ENCODE peak calls at places on chromosomes 4 and X, in four cellular contexts. I, R, T and D are unnamed samples.

GRCh38 chr4:101321481-101322042 is 25.8 kb downstream of the PPP3CA start:
- DNase-seq in T (no peak), I (no peak), R (no peak), D (no peak)

GRCh38 chr4:175622887-175623286 is 189.2 kb downstream of the GPM6A start:
- DNase-seq in R (no peak), I (no peak), T (no peak), D (no peak)

GRCh38 chr4:124111922-124112321 is 600.6 kb downstream of the ANKRD50 start:
- DNase-seq in R (no peak), I (no peak), T (no peak), D (peak)

GRCh38 chrX:67351411-67351810 is 192.4 kb upstream of the AR start:
- DNase-seq in T (no peak), I (no peak), R (no peak), D (no peak)

GRCh38 chr4:150119492-150119891 is 41.2 kb downstream of the DCLK2 start:
- DNase-seq in I (no peak), T (no peak), R (no peak), D (no peak)

GRCh38 chr4:184252136-184253071 is 34.7 kb upstream of the ENPP6 start:
- DNase-seq in I (no peak), T (no peak), R (no peak), D (no peak)

GRCh38 chr4:187301923-187302322 is 578.3 kb upstream of the FAT1 start:
- DNase-seq in R (no peak), T (no peak), I (no peak), D (no peak)

GRCh38 chrX:103941201-103941975 is 21.0 kb upstream of the TMSB15B start:
- DNase-seq in T (no peak), I (no peak), R (no peak), D (peak)

GRCh38 chrX:48521353-48522243 is at the start of gene EBP:
- DNase-seq in R (peak), I (peak), T (peak), D (peak)

GRCh38 chrX:48523682-48524081 is 2.1 kb downstream of the EBP start:
- DNase-seq in R (no peak), T (no peak), I (no peak), D (no peak)

GRCh38 chrX:48520455-48520854 is 1.2 kb upstream of the EBP start:
- DNase-seq in I (no peak), T (no peak), R (no peak), D (no peak)

GRCh38 chrX:48520976-48521352 is 644 bp upstream of the EBP start:
- DNase-seq in R (no peak), I (no peak), T (no peak), D (peak)

DNA sequence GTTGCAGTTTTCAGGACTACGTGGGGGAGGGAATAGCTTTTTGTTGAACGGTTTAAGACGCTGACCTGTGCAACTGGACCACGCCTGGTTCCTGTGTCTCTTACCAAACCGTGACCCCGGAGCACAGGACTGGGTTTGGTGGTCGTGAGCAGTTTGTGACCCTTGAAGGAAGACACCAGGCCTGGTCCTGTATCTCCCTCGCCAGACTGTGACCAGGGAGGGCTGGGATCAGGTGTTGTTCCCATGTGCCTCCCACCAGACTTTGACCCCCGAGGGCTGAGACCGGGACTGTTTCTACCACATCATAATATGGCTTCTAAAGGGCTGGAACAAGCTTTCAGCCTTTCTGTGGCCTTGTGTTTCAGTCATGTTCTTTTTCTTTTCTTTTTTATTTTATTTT is 683 bp downstream of the EBP start:
- DNase-seq in R (peak), I (peak), T (peak), D (no peak)
- TF ChIP-seq POLR2A in R (no peak), I (no peak), T (peak), D (no peak)

GRCh38 chr4:112175840-112176239 is 30.6 kb downstream of the FAM241A start:
- DNase-seq in I (no peak), T (no peak), R (no peak), D (no peak)

GRCh38 chr4:112170451-112170993 is 25.3 kb downstream of the FAM241A start:
- DNase-seq in R (no peak), T (no peak), I (no peak), D (peak)

GRCh38 chr4:112172180-112172579 is 26.9 kb downstream of the FAM241A start:
- DNase-seq in R (no peak), I (no peak), T (no peak), D (no peak)

GRCh38 chr4:112176596-112176995 is 31.3 kb downstream of the FAM241A start:
- DNase-seq in T (no peak), R (no peak), I (no peak), D (no peak)

GRCh38 chr4:112173593-112174559 is 28.6 kb downstream of the FAM241A start:
- DNase-seq in R (peak), T (no peak), I (no peak), D (no peak)
- TF ChIP-seq POLR2A in R (no peak), T (no peak), I (no peak), D (no peak)

DNA sequence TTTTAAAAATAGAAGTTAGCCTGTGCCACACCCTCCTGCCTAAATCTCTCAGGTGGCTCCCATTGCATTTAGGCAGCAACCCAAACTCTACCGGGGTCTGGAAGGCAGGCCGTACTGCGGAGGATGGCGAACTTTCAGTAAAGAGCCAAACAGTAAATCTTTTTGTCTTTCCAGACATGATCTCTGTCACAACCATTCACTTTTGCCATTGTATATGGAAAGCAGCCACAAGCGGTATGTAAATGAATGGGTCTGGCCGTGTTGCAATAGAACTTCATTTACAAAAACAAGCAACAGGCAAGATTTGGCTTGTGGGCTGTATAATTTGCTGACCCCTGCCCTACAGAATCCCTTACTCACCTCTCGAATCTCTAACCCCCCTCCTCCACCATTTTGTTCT is 3.3 kb downstream of the RADX start:
- DNase-seq in T (no peak), R (no peak), I (no peak), D (no peak)
- TF ChIP-seq POLR2A in T (no peak), R (no peak), I (no peak), D (no peak)

GRCh38 chr4:1952046-1952700 is 56.6 kb downstream of the NELFA start:
- DNase-seq in R (no peak), T (no peak), I (no peak), D (no peak)
- TF ChIP-seq POLR2A in R (no peak), T (no peak), I (no peak), D (no peak)

GRCh38 chr4:154595807-154596206 is 5.3 kb upstream of the FGA start:
- DNase-seq in I (no peak), T (no peak), R (no peak), D (no peak)
- TF ChIP-seq POLR2A in I (no peak), T (no peak), R (no peak), D (no peak)

DNA sequence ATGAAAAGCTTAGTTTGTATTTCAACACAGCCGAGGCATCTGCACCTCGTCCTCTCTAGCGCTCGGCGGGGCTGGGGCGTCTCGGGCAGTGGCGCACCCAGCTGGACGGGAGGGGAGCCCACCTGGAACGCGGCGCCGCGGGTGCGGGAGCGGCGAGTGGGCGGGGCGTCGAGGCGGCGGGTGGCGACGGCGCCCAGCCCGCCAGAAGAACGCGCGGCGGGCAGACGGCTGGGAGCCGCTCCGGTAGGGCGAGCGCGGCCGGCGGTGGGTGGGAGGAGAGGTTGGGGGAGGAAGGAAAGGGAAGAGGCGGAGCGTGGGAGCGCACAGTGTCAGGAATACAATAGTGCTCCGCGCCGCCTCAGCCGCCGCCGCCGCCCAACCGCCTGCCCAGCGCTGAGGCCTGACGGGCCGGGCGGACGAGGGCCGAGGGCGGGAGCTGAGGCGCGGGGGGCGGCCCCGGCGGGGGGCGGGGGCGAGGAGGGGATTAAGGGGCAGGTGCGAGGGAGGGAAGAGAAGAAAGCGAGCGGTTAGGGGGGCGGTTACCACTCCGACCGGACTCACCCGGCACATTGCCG is at the start of gene JADE3:
- DNase-seq in T (peak), R (peak), I (peak), D (peak)
- TF ChIP-seq POLR2A in T (no peak), R (peak), I (peak), D (no peak)

DNA sequence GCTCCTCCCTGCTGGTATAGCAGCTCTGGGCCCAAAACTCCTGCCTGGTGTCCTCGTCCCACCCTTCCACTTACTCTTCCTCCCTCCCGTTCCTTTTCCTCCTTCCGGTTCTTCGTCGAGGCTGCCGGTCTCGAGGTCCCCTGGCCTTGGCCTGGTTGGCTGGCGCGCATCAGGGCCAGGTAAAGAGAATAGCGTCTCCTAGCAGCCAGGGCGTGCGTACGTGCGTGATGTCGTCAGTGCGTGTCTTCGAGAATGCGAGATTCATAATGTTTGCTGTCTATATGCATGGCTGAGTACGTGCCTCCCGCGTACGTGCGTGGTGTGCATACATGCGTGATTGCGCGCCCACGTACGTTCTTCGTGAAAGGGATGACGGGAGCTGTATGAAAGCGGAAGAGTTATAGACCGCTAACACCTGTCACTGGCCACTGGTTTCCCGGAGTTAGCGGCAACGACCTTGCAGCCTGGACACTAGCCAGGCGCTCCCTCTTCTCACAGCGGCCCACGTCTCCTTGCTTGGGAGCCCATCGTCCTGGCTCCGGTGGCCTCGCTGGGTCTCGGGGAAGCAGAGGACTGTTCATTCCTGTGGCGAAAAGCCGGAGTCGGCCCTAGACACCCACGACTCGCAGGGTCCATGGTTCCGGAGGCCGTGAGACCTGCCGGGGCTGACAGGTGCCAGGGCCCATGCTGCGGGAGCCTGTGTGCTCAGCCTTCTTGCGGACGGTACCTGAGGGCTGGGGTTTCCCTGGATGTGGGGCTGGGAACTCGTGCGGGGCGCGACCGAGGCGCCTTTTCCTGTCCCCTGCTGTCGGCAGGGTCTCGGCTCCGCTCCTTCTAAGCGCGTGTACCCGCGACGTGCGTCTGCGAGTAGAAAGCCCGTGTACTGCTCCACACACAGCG is at the start of gene EOLA1:
- DNase-seq in I (peak), R (peak), T (peak), D (peak)
- TF ChIP-seq POLR2A in I (peak), R (peak), T (peak), D (peak)

DNA sequence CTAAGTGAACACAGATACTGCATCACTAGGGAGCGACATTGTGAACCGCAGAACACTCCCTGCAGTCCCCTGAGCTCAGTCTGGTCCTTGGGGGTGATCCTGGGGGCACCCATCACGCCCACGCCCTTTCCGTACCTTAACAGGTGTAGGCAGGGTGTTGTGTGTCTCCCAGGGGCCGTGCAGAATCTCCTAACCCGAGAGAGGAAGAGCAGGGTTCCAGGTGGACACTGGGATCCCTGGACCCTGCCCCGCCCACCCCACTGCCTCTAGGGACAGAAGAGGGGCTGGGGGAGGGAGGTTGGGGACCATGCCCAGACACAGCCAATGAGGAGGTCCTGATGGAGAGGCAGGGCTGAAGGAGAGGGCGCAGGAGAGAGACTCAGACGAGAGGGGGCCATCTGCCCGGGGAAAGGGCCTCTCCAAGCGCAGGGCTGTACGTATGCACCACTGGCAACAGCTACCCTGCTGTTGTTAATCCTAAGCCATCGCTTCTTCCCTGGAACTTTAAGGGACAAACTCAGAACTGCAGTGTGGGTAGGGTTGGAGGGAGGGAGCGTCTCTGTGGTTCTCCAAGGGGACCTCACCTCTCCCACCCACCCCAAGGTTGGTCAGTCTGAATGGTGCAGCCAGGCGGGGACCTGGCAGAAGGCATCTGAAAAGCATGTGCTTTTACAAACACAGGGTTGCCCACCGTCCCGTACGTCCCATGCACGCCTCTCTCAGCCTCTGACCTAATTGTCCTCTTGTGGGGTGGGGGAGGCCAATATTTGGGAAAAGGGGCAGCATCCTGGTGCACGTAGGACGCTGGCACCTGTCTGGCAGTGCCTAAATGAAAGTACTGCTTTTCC is 2.4 kb downstream of the P2RY8 start:
- DNase-seq in T (peak), R (no peak), I (no peak), D (no peak)
- TF ChIP-seq POLR2A in T (no peak), R (no peak), I (no peak), D (peak)

GRCh38 chrX:14758029-14758491 is 114.8 kb downstream of the FANCB start:
- DNase-seq in T (no peak), R (no peak), I (no peak), D (no peak)
- TF ChIP-seq POLR2A in T (no peak), R (no peak), I (no peak), D (no peak)